ENCODE peak calls at places on chromosome 11, in six cellular contexts. I is stimulated activated CD4-positive, alpha-beta T cell treated with anti-CD3 and anti-CD28 coated beads, Interleukin-2, amount 100 ng/mL, for 48 hours; P is NCI-H1092 treated with DMSO at 0.1 percent for 48 hours; F is T-helper 1 cell; G is CD14-positive monocyte; H is ovary. E is an unnamed sample.

GRCh38 chr11:3222003-3222855 is 3.6 kb upstream of the MRGPRG start:
- DNase-seq in I (no peak), P (no peak), F (no peak), G (no peak), H (no peak), E (no peak)

GRCh38 chr11:2898366-2899079 is 12.9 kb upstream of the CDKN1C start:
- DNase-seq in I (no peak), P (no peak), F (no peak), G (peak), H (peak), E (no peak)

GRCh38 chr11:28343304-28344233 is 235.4 kb downstream of the METTL15 start:
- DNase-seq in I (no peak), P (no peak), F (no peak), G (no peak), H (no peak), E (no peak)

GRCh38 chr11:36105743-36106581 is 162.1 kb downstream of the LDLRAD3 start:
- DNase-seq in I (no peak), P (no peak), F (no peak), G (no peak), H (no peak), E (no peak)

GRCh38 chr11:126547691-126548090 is 192.2 kb downstream of the ST3GAL4 start:
- DNase-seq in I (no peak), P (no peak), F (no peak), G (no peak), H (no peak), E (no peak)

GRCh38 chr11:34585870-34586654 is 34.8 kb upstream of the EHF start:
- DNase-seq in I (no peak), P (peak), F (no peak), G (no peak), H (no peak), E (peak)

GRCh38 chr11:134658481-134659080 is 246.5 kb upstream of the B3GAT1 start:
- DNase-seq in I (no peak), P (no peak), F (no peak), G (peak), H (no peak), E (no peak)

GRCh38 chr11:78226684-78227680 is 38.3 kb downstream of the USP35 start:
- DNase-seq in I (no peak), P (no peak), F (no peak), G (no peak), H (no peak), E (no peak)

GRCh38 chr11:116515666-116516184 is 257.1 kb downstream of the BUD13 start:
- DNase-seq in I (no peak), P (peak), F (no peak), G (no peak), H (no peak), E (no peak)

GRCh38 chr11:6693342-6694228 is 10.4 kb upstream of the MRPL17 start:
- DNase-seq in I (peak), P (no peak), F (no peak), G (peak), H (no peak), E (no peak)

GRCh38 chr11:64419818-64420485 is 61.0 kb downstream of the RPS6KA4 start:
- DNase-seq in I (no peak), P (no peak), F (no peak), G (no peak), H (no peak), E (peak)

GRCh38 chr11:17767301-17767885 is 32.8 kb downstream of the KCNC1 start:
- DNase-seq in I (no peak), P (no peak), F (no peak), G (no peak), H (no peak), E (no peak)

GRCh38 chr11:134202661-134203060 is 21.1 kb downstream of the NCAPD3 start:
- DNase-seq in I (no peak), P (no peak), F (no peak), G (no peak), H (no peak), E (no peak)

GRCh38 chr11:66845876-66846212 is 2.6 kb downstream of the RCE1 start:
- DNase-seq in I (no peak), P (no peak), F (no peak), G (no peak), H (no peak), E (no peak)

GRCh38 chr11:131897976-131898375 is 527.6 kb downstream of the NTM start:
- DNase-seq in I (no peak), P (no peak), F (no peak), G (no peak), H (no peak), E (peak)